ENCODE peak calls at places on chromosomes 3 and 15, in six cellular contexts. One of them, this sample, is unnamed.

GRCh38 chr3:17793542-17794195 is 51.2 kb upstream of the TBC1D5 start:
- DNase-seq in IMR-90: no peak
- DNase-seq in A549: no peak
- DNase-seq in GM12878: no peak
- DNase-seq in K562: no peak
- DNase-seq in HepG2: no peak
- DNase-seq in this sample: no peak

GRCh38 chr3:71172951-71173350 is 410.6 kb downstream of the FOXP1 start:
- DNase-seq in IMR-90: peak; percentile 90
- DNase-seq in A549: no peak
- DNase-seq in GM12878: no peak
- DNase-seq in K562: no peak
- DNase-seq in HepG2: peak; percentile 58
- DNase-seq in this sample: no peak

GRCh38 chr3:149330609-149331008 is 2.8 kb downstream of the TM4SF18 start:
- DNase-seq in IMR-90: peak; percentile 31
- DNase-seq in A549: no peak
- DNase-seq in GM12878: no peak
- DNase-seq in K562: no peak
- DNase-seq in HepG2: no peak
- DNase-seq in this sample: no peak

GRCh38 chr15:56923174-56923579 is 4.7 kb downstream of the TCF12 start:
- DNase-seq in IMR-90: no peak
- DNase-seq in A549: no peak
- DNase-seq in GM12878: no peak
- DNase-seq in K562: peak; percentile 27
- DNase-seq in HepG2: no peak
- DNase-seq in this sample: no peak

GRCh38 chr3:81891496-81891895 is 130.1 kb upstream of the GBE1 start:
- DNase-seq in IMR-90: no peak
- DNase-seq in A549: no peak
- DNase-seq in GM12878: no peak
- DNase-seq in K562: no peak
- DNase-seq in HepG2: no peak
- DNase-seq in this sample: no peak

GRCh38 chr3:33134026-33134625 is 20.3 kb downstream of the CRTAP start:
- DNase-seq in IMR-90: peak; percentile 77
- DNase-seq in A549: no peak
- DNase-seq in GM12878: no peak
- DNase-seq in K562: no peak
- DNase-seq in HepG2: no peak
- DNase-seq in this sample: no peak

GRCh38 chr3:45946307-45946706 is 3.0 kb downstream of the CXCR6 start:
- DNase-seq in IMR-90: no peak
- DNase-seq in A549: no peak
- DNase-seq in GM12878: no peak
- DNase-seq in K562: no peak
- DNase-seq in HepG2: no peak
- DNase-seq in this sample: no peak

GRCh38 chr15:62896969-62897486 is 145.5 kb upstream of the TPM1 start:
- DNase-seq in IMR-90: peak; percentile 99
- DNase-seq in A549: peak; percentile 96
- DNase-seq in GM12878: no peak
- DNase-seq in K562: peak; percentile 67
- DNase-seq in HepG2: peak; percentile 93
- DNase-seq in this sample: no peak

GRCh38 chr3:151483961-151484360 is 23.1 kb upstream of the IGSF10 start:
- DNase-seq in IMR-90: no peak
- DNase-seq in A549: no peak
- DNase-seq in GM12878: no peak
- DNase-seq in K562: no peak
- DNase-seq in HepG2: peak; percentile 5
- DNase-seq in this sample: no peak

GRCh38 chr3:11662392-11662990 is 18.8 kb upstream of the VGLL4 start:
- DNase-seq in IMR-90: no peak
- DNase-seq in A549: peak; percentile 24
- DNase-seq in GM12878: no peak
- DNase-seq in K562: no peak
- DNase-seq in HepG2: peak; percentile 29
- DNase-seq in this sample: peak; percentile 32

GRCh38 chr15:66701422-66702034 is 508 bp upstream of the SMAD6 start:
- DNase-seq in IMR-90: no peak
- DNase-seq in A549: peak; percentile 70
- DNase-seq in GM12878: no peak
- DNase-seq in K562: no peak
- DNase-seq in HepG2: peak; percentile 42
- DNase-seq in this sample: peak; percentile 61

GRCh38 chr3:171204942-171205341 is 178.4 kb upstream of the SLC2A2 start:
- DNase-seq in IMR-90: no peak
- DNase-seq in A549: no peak
- DNase-seq in GM12878: no peak
- DNase-seq in K562: no peak
- DNase-seq in HepG2: no peak
- DNase-seq in this sample: no peak

GRCh38 chr3:126543457-126544090 is 15.2 kb downstream of the C3orf22 start:
- DNase-seq in IMR-90: no peak
- DNase-seq in A549: no peak
- DNase-seq in GM12878: no peak
- DNase-seq in K562: no peak
- DNase-seq in HepG2: no peak
- DNase-seq in this sample: no peak

GRCh38 chr3:54046677-54047214 is 75.6 kb upstream of the CACNA2D3 start:
- DNase-seq in IMR-90: no peak
- DNase-seq in A549: no peak
- DNase-seq in GM12878: no peak
- DNase-seq in K562: no peak
- DNase-seq in HepG2: no peak
- DNase-seq in this sample: no peak

GRCh38 chr3:34015204-34016142 is 217.0 kb downstream of the PDCD6IP start:
- DNase-seq in IMR-90: peak; percentile 39
- DNase-seq in A549: no peak
- DNase-seq in GM12878: no peak
- DNase-seq in K562: peak; percentile 71
- DNase-seq in HepG2: peak; percentile 52
- DNase-seq in this sample: peak; percentile 30

GRCh38 chr3:188867691-188868090 is 304.1 kb upstream of the TPRG1 start:
- DNase-seq in IMR-90: no peak
- DNase-seq in A549: no peak
- DNase-seq in GM12878: no peak
- DNase-seq in K562: no peak
- DNase-seq in HepG2: no peak
- DNase-seq in this sample: no peak

GRCh38 chr3:8966150-8966819 is 3.0 kb upstream of the RAD18 start:
- DNase-seq in IMR-90: no peak
- DNase-seq in A549: no peak
- DNase-seq in GM12878: no peak
- DNase-seq in K562: no peak
- DNase-seq in HepG2: no peak
- DNase-seq in this sample: no peak

GRCh38 chr3:76938962-76939361 is 100.9 kb upstream of the ROBO2 start:
- DNase-seq in IMR-90: no peak
- DNase-seq in A549: no peak
- DNase-seq in GM12878: no peak
- DNase-seq in K562: no peak
- DNase-seq in HepG2: no peak
- DNase-seq in this sample: no peak

GRCh38 chr3:34260266-34260990 is 462.0 kb downstream of the PDCD6IP start:
- DNase-seq in IMR-90: peak; percentile 50
- DNase-seq in A549: peak; percentile 54
- DNase-seq in GM12878: no peak
- DNase-seq in K562: peak; percentile 60
- DNase-seq in HepG2: peak; percentile 10
- DNase-seq in this sample: peak; percentile 45

GRCh38 chr15:88864861-88865497 is 30.4 kb downstream of the HAPLN3 start:
- DNase-seq in IMR-90: no peak
- DNase-seq in A549: no peak
- DNase-seq in GM12878: no peak
- DNase-seq in K562: peak; percentile 73
- DNase-seq in HepG2: no peak
- DNase-seq in this sample: no peak

GRCh38 chr3:180280601-180281000 is 243.9 kb upstream of the PEX5L start:
- DNase-seq in IMR-90: peak; percentile 74
- DNase-seq in A549: no peak
- DNase-seq in GM12878: no peak
- DNase-seq in K562: no peak
- DNase-seq in HepG2: no peak
- DNase-seq in this sample: no peak

GRCh38 chr15:62068787-62069170 is 2.0 kb downstream of the C2CD4A start:
- DNase-seq in IMR-90: no peak
- DNase-seq in A549: no peak
- DNase-seq in GM12878: no peak
- DNase-seq in K562: no peak
- DNase-seq in HepG2: no peak
- DNase-seq in this sample: no peak

GRCh38 chr3:35664460-35664919 is 25.2 kb downstream of the ARPP21 start:
- DNase-seq in IMR-90: peak; percentile 16
- DNase-seq in A549: no peak
- DNase-seq in GM12878: peak; percentile 2
- DNase-seq in K562: no peak
- DNase-seq in HepG2: no peak
- DNase-seq in this sample: no peak

GRCh38 chr15:51202783-51203182 is 108.1 kb upstream of the TNFAIP8L3 start:
- DNase-seq in IMR-90: no peak
- DNase-seq in A549: no peak
- DNase-seq in GM12878: no peak
- DNase-seq in K562: no peak
- DNase-seq in HepG2: no peak
- DNase-seq in this sample: no peak

DNA sequence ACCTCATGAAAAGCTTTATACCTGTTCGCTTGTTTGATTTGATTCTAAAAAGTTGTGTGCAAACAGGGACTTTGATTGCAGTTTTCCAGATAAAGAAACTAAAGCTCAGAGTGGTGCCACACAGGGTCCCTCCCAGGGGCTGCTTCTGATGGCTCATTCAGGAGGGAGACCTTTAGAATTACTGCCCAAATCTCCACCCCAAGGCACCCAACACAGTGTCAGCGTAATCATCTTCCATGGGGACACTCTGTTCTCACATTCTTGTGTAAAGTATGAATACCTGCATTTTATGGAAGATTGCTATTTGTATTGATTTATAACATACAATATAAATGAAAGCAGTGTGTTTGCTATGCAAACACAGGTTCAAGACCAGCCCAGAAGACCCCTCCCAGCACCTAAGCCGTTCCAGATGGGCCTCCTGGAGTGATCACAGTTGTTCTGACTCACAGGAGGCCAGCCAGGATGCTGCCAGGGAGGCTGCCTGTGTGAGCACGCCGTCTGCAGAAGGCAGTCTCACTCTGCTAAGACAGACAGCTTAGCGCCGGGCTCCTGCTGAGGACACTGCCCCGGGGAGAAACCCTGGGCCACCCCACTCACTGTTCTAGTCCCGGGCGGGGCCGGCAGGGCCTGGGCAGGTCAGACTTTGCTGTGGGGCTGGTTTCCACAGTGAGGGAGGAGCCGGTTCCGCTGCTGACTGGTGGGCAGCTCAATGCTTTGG is 185.6 kb downstream of the FAM43A start:
- DNase-seq in IMR-90: peak; percentile 91
- DNase-seq in A549: peak; percentile 61
- DNase-seq in GM12878: no peak
- DNase-seq in K562: no peak
- DNase-seq in HepG2: no peak
- DNase-seq in this sample: peak; percentile 24
- TF ChIP-seq BHLHE40 in IMR-90: no peak
- TF ChIP-seq BHLHE40 in A549: no peak
- TF ChIP-seq BHLHE40 in GM12878: no peak
- TF ChIP-seq BHLHE40 in K562: no peak
- TF ChIP-seq BHLHE40 in HepG2: no peak
- TF ChIP-seq BHLHE40 in this sample: no peak

GRCh38 chr3:124800076-124800475 is 69.8 kb downstream of the UMPS start:
- DNase-seq in IMR-90: no peak
- DNase-seq in A549: no peak
- DNase-seq in GM12878: no peak
- DNase-seq in K562: no peak
- DNase-seq in HepG2: no peak
- DNase-seq in this sample: no peak

GRCh38 chr3:124802054-124802698 is 71.9 kb downstream of the UMPS start:
- DNase-seq in IMR-90: no peak
- DNase-seq in A549: no peak
- DNase-seq in GM12878: no peak
- DNase-seq in K562: no peak
- DNase-seq in HepG2: no peak
- DNase-seq in this sample: no peak

GRCh38 chr3:124804875-124805274 is 74.6 kb downstream of the UMPS start:
- DNase-seq in IMR-90: no peak
- DNase-seq in A549: no peak
- DNase-seq in GM12878: no peak
- DNase-seq in K562: no peak
- DNase-seq in HepG2: no peak
- DNase-seq in this sample: no peak

GRCh38 chr3:124800511-124801374 is 70.5 kb downstream of the UMPS start:
- DNase-seq in IMR-90: peak; percentile 40
- DNase-seq in A549: no peak
- DNase-seq in GM12878: no peak
- DNase-seq in K562: peak; percentile 40
- DNase-seq in HepG2: no peak
- DNase-seq in this sample: no peak

GRCh38 chr3:124802702-124803101 is 72.5 kb downstream of the UMPS start:
- DNase-seq in IMR-90: no peak
- DNase-seq in A549: no peak
- DNase-seq in GM12878: no peak
- DNase-seq in K562: no peak
- DNase-seq in HepG2: no peak
- DNase-seq in this sample: no peak
- TF ChIP-seq BHLHE40 in IMR-90: no peak
- TF ChIP-seq BHLHE40 in A549: no peak
- TF ChIP-seq BHLHE40 in GM12878: no peak
- TF ChIP-seq BHLHE40 in K562: no peak
- TF ChIP-seq BHLHE40 in HepG2: no peak
- TF ChIP-seq BHLHE40 in this sample: no peak

GRCh38 chr3:106208979-106209378 is 340.2 kb upstream of the CBLB start:
- DNase-seq in IMR-90: peak; percentile 30
- DNase-seq in A549: no peak
- DNase-seq in GM12878: no peak
- DNase-seq in K562: no peak
- DNase-seq in HepG2: no peak
- DNase-seq in this sample: no peak

GRCh38 chr3:106204160-106204868 is 335.5 kb upstream of the CBLB start:
- DNase-seq in IMR-90: peak; percentile 16
- DNase-seq in A549: no peak
- DNase-seq in GM12878: no peak
- DNase-seq in K562: no peak
- DNase-seq in HepG2: no peak
- DNase-seq in this sample: no peak

GRCh38 chr3:106208266-106208665 is 339.5 kb upstream of the CBLB start:
- DNase-seq in IMR-90: no peak
- DNase-seq in A549: no peak
- DNase-seq in GM12878: no peak
- DNase-seq in K562: no peak
- DNase-seq in HepG2: no peak
- DNase-seq in this sample: no peak

GRCh38 chr3:106206613-106207012 is 337.8 kb upstream of the CBLB start:
- DNase-seq in IMR-90: no peak
- DNase-seq in A549: no peak
- DNase-seq in GM12878: no peak
- DNase-seq in K562: no peak
- DNase-seq in HepG2: no peak
- DNase-seq in this sample: no peak

GRCh38 chr3:106206165-106206564 is 337.4 kb upstream of the CBLB start:
- DNase-seq in IMR-90: peak; percentile 36
- DNase-seq in A549: no peak
- DNase-seq in GM12878: peak; percentile 28
- DNase-seq in K562: no peak
- DNase-seq in HepG2: no peak
- DNase-seq in this sample: no peak
- TF ChIP-seq BHLHE40 in IMR-90: no peak
- TF ChIP-seq BHLHE40 in A549: no peak
- TF ChIP-seq BHLHE40 in GM12878: no peak
- TF ChIP-seq BHLHE40 in K562: no peak
- TF ChIP-seq BHLHE40 in HepG2: no peak
- TF ChIP-seq BHLHE40 in this sample: no peak

GRCh38 chr3:72297481-72297880 is 512.5 kb upstream of the PROK2 start:
- DNase-seq in IMR-90: no peak
- DNase-seq in A549: no peak
- DNase-seq in GM12878: no peak
- DNase-seq in K562: no peak
- DNase-seq in HepG2: no peak
- DNase-seq in this sample: no peak
- TF ChIP-seq BHLHE40 in IMR-90: no peak
- TF ChIP-seq BHLHE40 in A549: no peak
- TF ChIP-seq BHLHE40 in GM12878: no peak
- TF ChIP-seq BHLHE40 in K562: no peak
- TF ChIP-seq BHLHE40 in HepG2: no peak
- TF ChIP-seq BHLHE40 in this sample: no peak

This sample was measured in HEK293T.